ENCODE peak calls at places on chromosomes 4 and X, in nine cellular contexts. Q is fibroblast of mammary gland, J is fibroblast of lung, A is fibroblast of the aortic adventitia, W is stomach, I is body of pancreas, Z is tibial nerve, O is upper lobe of right lung, C is testis. F is an unnamed sample.
A peak's percentile ranks its signal among the peaks of the same experiment; 100 is the strongest.

GRCh38 chrX:22124098-22124497 is 92.0 kb downstream of the PHEX start:
- DNase-seq in Q (peak; percentile 44), J (peak; percentile 24), A (peak; percentile 54), W (no peak), I (no peak), Z (no peak), O (no peak), C (no peak), F (no peak)

GRCh38 chrX:147950352-147950751 is 30.8 kb upstream of the FMR1NB start:
- DNase-seq in Q (no peak), J (no peak), A (no peak), W (no peak), I (no peak), Z (no peak), O (no peak), C (no peak), F (no peak)

GRCh38 chr4:67035986-67036385 is 509.3 kb downstream of the CENPC start:
- DNase-seq in Q (no peak), J (no peak), A (no peak), W (no peak), I (no peak), Z (no peak), O (no peak), C (no peak), F (no peak)

GRCh38 chr4:100430441-100430840 is 87.4 kb downstream of the EMCN start:
- DNase-seq in Q (no peak), J (no peak), A (no peak), W (no peak), I (no peak), Z (no peak), O (no peak), C (no peak), F (no peak)

GRCh38 chr4:73257995-73258667 is 467 bp downstream of the ANKRD17 start:
- DNase-seq in Q (peak; percentile 40), J (peak; percentile 41), A (peak; percentile 29), W (no peak), I (peak; percentile 38), Z (peak; percentile 18), O (no peak), C (peak; percentile 45), F (no peak)

GRCh38 chrX:47217121-47217851 is 1.2 kb upstream of the CDK16 start:
- DNase-seq in Q (peak; percentile 78), J (no peak), A (peak; percentile 64), W (no peak), I (no peak), Z (no peak), O (no peak), C (no peak), F (no peak)

GRCh38 chr4:122450847-122451246 is 5.7 kb downstream of the IL2 start:
- DNase-seq in Q (peak; percentile 35), J (peak; percentile 33), A (peak; percentile 8), W (no peak), I (no peak), Z (no peak), O (no peak), C (peak; percentile 36), F (peak; percentile 4)

GRCh38 chr4:52864816-52865215 is 2.7 kb downstream of the RASL11B start:
- DNase-seq in Q (no peak), J (peak; percentile 26), A (peak; percentile 91), W (peak; percentile 39), I (no peak), Z (no peak), O (no peak), C (peak; percentile 36), F (no peak)

GRCh38 chrX:147927220-147927619 is 15.5 kb downstream of the FMR1 start:
- DNase-seq in Q (no peak), J (no peak), A (no peak), W (no peak), I (no peak), Z (no peak), O (no peak), C (no peak), F (no peak)

GRCh38 chr4:188779586-188779985 is 640.3 kb downstream of the TRIML1 start:
- DNase-seq in Q (peak; percentile 67), J (peak; percentile 6), A (no peak), W (no peak), I (no peak), Z (no peak), O (no peak), C (no peak), F (no peak)

GRCh38 chr4:109588176-109588575 is 28.1 kb downstream of the MCUB start:
- DNase-seq in Q (peak; percentile 40), J (no peak), A (no peak), W (no peak), I (no peak), Z (no peak), O (no peak), C (no peak), F (no peak)

GRCh38 chr4:7158991-7159390 is 33.3 kb upstream of the SORCS2 start:
- DNase-seq in Q (no peak), J (no peak), A (no peak), W (no peak), I (peak; percentile 7), Z (peak; percentile 2), O (peak; percentile 38), C (no peak), F (no peak)

GRCh38 chrX:9340619-9341304 is 124.1 kb upstream of the TBL1X start:
- DNase-seq in Q (peak; percentile 42), J (peak; percentile 48), A (peak; percentile 82), W (peak; percentile 27), I (no peak), Z (no peak), O (no peak), C (peak; percentile 22), F (no peak)

GRCh38 chr4:139330283-139330682 is 28.0 kb upstream of the NDUFC1 start:
- DNase-seq in Q (no peak), J (no peak), A (no peak), W (no peak), I (no peak), Z (no peak), O (no peak), C (no peak), F (no peak)

GRCh38 chr4:139331185-139331584 is 28.9 kb upstream of the NDUFC1 start:
- DNase-seq in Q (peak; percentile 21), J (no peak), A (no peak), W (no peak), I (no peak), Z (no peak), O (no peak), C (no peak), F (no peak)

GRCh38 chr4:139333046-139333445 is 30.8 kb upstream of the NDUFC1 start:
- DNase-seq in Q (no peak), J (no peak), A (no peak), W (no peak), I (no peak), Z (no peak), O (no peak), C (no peak), F (no peak)

GRCh38 chr4:139324620-139325019 is 22.3 kb upstream of the NDUFC1 start:
- DNase-seq in Q (no peak), J (no peak), A (no peak), W (no peak), I (no peak), Z (no peak), O (no peak), C (no peak), F (no peak)

GRCh38 chr4:139329665-139330200 is 27.5 kb upstream of the NDUFC1 start:
- DNase-seq in Q (no peak), J (no peak), A (no peak), W (no peak), I (no peak), Z (no peak), O (no peak), C (no peak), F (no peak)
- H3K4me3 ChIP-seq in Q (no peak overlapping the region), J (no peak overlapping the region), A (no peak overlapping the region), W (no peak overlapping the region), I (no peak overlapping the region), Z (no peak overlapping the region), O (no peak overlapping the region), C (no peak overlapping the region), F (no peak overlapping the region)

DNA sequence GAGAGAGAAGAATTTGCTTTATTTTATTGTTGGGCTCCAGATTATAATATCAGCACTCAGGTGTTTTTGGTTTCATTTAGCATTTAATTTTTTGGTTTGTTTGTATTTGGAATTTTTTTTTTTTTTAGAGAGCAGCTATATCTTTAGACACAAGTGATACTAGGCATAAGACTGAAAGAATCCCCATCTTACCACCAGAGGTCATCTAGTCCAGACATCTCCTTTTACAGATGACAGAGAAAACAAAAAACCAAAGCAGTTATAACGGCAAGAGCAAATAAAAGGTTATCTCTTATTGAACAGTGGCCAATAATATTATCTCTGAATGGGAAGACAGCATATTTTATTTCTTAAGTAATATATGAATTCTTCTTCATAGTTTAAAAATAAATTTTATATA is 22.8 kb downstream of the USP38 start:
- DNase-seq in Q (peak; percentile 52), J (peak; percentile 45), A (peak; percentile 64), W (no peak), I (no peak), Z (no peak), O (no peak), C (no peak), F (peak; percentile 39)
- TF ChIP-seq CTCF in Q (peak; percentile 40), J (peak; percentile 28), A (peak; percentile 52), W (no peak), I (no peak), Z (peak; percentile 19), O (peak; percentile 40), C (peak; percentile 20), F (peak; percentile 48)

GRCh38 chrX:100654256-100654655 is 10.3 kb downstream of the SRPX2 start:
- DNase-seq in Q (peak; percentile 64), J (peak; percentile 58), A (no peak), W (no peak), I (no peak), Z (no peak), O (no peak), C (peak; percentile 23), F (no peak)
- H3K4me3 ChIP-seq in Q (no peak overlapping the region), J (no peak overlapping the region), A (no peak overlapping the region), W (no peak overlapping the region), I (no peak overlapping the region), Z (no peak overlapping the region), O (no peak overlapping the region), C (no peak overlapping the region), F (no peak overlapping the region)

GRCh38 chr4:28225689-28226353 is 1365.2 kb downstream of the STIM2 start:
- DNase-seq in Q (peak; percentile 37), J (no peak), A (peak; percentile 37), W (no peak), I (no peak), Z (no peak), O (no peak), C (no peak), F (no peak)
- TF ChIP-seq CTCF in Q (peak; percentile 28), J (no peak), A (no peak), W (no peak), I (no peak), Z (no peak), O (no peak), C (no peak), F (no peak)

GRCh38 chr4:127889903-127890302 is 9.2 kb downstream of the PLK4 start:
- DNase-seq in Q (peak; percentile 45), J (no peak), A (peak; percentile 39), W (no peak), I (no peak), Z (no peak), O (no peak), C (no peak), F (no peak)

DNA sequence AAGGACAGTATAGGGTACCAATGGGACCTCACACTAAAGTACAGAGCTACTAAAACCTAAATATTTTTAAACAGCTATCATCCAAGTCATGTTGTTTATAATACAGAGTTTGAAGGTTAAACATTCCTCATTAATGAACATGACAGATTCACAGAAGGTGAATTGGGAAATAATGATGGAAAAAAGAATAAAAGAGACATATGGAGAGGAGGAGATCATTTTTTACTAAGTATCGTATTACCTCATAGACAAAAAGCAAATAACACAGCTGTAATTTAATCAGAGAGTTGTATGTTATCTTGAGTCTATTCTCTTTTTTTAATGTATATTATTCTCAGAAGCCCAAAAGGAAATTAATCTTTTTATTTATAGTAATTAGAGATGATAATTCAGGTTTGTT is 7.9 kb downstream of the PLK4 start:
- DNase-seq in Q (no peak), J (no peak), A (no peak), W (no peak), I (no peak), Z (no peak), O (no peak), C (no peak), F (no peak)
- H3K4me3 ChIP-seq in Q (no peak overlapping the region), J (no peak overlapping the region), A (no peak overlapping the region), W (no peak overlapping the region), I (no peak overlapping the region), Z (no peak overlapping the region), O (no peak overlapping the region), C (no peak overlapping the region), F (no peak overlapping the region)